ENCODE peak calls at places on chromosomes 2 and 18, in four cellular contexts. A is HepG2, G is K562, W is GM12878. Q is an unnamed sample.

GRCh38 chr2:172012688-172013358 is 13.1 kb downstream of the METAP1D start:
- DNase-seq in W (no peak), G (no peak), A (peak), Q (peak)

GRCh38 chr2:44942304-44943030 is 965 bp downstream of the SIX3 start:
- DNase-seq in W (no peak), G (no peak), A (no peak), Q (peak)

GRCh38 chr18:52334896-52335295 is 5.1 kb upstream of the DCC start:
- DNase-seq in G (no peak), W (no peak), A (no peak), Q (no peak)

GRCh38 chr18:59005266-59005665 is 134.4 kb upstream of the SEC11C start:
- DNase-seq in W (no peak), G (no peak), A (no peak), Q (no peak)

GRCh38 chr2:86747708-86748627 is 27.9 kb downstream of the RMND5A start:
- DNase-seq in A (peak), W (no peak), G (no peak), Q (no peak)

GRCh38 chr2:238061310-238062202 is 755 bp downstream of the SCLY start:
- DNase-seq in A (peak), G (peak), W (no peak), Q (peak)

GRCh38 chr2:201171259-201171814 is 11.6 kb upstream of the CASP10 start:
- DNase-seq in A (no peak), G (no peak), W (no peak), Q (no peak)

GRCh38 chr2:94870392-94871225 is 621 bp upstream of the TEKT4 start:
- DNase-seq in G (peak), A (peak), W (no peak), Q (peak)

GRCh38 chr2:164739966-164740365 is 101.7 kb downstream of the COBLL1 start:
- DNase-seq in A (no peak), G (no peak), W (no peak), Q (no peak)

GRCh38 chr2:60064687-60065361 is 488.6 kb downstream of the BCL11A start:
- DNase-seq in G (no peak), A (no peak), W (no peak), Q (no peak)

GRCh38 chr18:32373995-32374394 is 96.7 kb downstream of the GAREM1 start:
- DNase-seq in W (no peak), A (no peak), G (no peak), Q (no peak)

GRCh38 chr2:42925742-42926437 is 133.5 kb upstream of the HAAO start:
- DNase-seq in G (no peak), W (no peak), A (peak), Q (no peak)

GRCh38 chr2:98463081-98463481 is 18.4 kb downstream of the INPP4A start:
- DNase-seq in A (no peak), W (no peak), G (no peak), Q (no peak)

GRCh38 chr18:43627833-43628370 is 350.6 kb upstream of the SYT4 start:
- DNase-seq in G (no peak), W (no peak), A (no peak), Q (no peak)

GRCh38 chr2:109379507-109379906 is 234.3 kb downstream of the SEPTIN10 start:
- DNase-seq in G (no peak), W (no peak), A (no peak), Q (no peak)

GRCh38 chr2:107525420-107525819 is 301.3 kb upstream of the RGPD4 start:
- DNase-seq in W (no peak), G (no peak), A (no peak), Q (no peak)

GRCh38 chr2:174981336-174981735 is 23.8 kb downstream of the CHN1 start:
- DNase-seq in A (no peak), G (no peak), W (no peak), Q (no peak)

DNA sequence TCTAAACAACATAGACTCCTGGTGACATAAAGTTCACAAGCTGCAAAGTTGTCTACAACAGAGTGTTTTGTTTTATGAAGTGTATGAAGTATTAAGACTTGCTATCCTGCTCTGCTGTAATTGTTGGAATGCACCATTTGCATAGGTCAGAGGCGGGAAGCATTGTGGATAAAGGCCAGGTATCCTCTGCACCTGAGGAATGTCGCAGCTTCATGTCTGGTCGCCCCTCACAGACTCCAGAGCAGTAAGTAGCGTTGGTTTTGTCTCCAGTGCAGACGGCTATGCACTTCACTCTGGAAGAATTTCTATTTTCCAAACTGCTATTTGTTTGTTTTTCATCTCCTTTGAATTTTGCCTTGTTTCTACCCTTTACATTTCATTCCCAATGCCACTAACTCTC is 63.1 kb downstream of the UNC80 start:
- DNase-seq in A (no peak), W (no peak), G (no peak), Q (no peak)
- TF ChIP-seq TCF7 in A (no peak), W (no peak), G (no peak), Q (no peak)

GRCh38 chr2:73921581-73921980 is 5.1 kb upstream of the DGUOK start:
- DNase-seq in A (no peak), W (no peak), G (no peak), Q (no peak)

GRCh38 chr2:73922681-73923080 is 4.0 kb upstream of the DGUOK start:
- DNase-seq in G (peak), W (no peak), A (no peak), Q (no peak)

GRCh38 chr2:73919596-73920228 is 7.0 kb upstream of the DGUOK start:
- DNase-seq in G (no peak), W (no peak), A (no peak), Q (no peak)

GRCh38 chr2:73918856-73919255 is 7.8 kb upstream of the DGUOK start:
- DNase-seq in W (no peak), G (no peak), A (no peak), Q (no peak)

DNA sequence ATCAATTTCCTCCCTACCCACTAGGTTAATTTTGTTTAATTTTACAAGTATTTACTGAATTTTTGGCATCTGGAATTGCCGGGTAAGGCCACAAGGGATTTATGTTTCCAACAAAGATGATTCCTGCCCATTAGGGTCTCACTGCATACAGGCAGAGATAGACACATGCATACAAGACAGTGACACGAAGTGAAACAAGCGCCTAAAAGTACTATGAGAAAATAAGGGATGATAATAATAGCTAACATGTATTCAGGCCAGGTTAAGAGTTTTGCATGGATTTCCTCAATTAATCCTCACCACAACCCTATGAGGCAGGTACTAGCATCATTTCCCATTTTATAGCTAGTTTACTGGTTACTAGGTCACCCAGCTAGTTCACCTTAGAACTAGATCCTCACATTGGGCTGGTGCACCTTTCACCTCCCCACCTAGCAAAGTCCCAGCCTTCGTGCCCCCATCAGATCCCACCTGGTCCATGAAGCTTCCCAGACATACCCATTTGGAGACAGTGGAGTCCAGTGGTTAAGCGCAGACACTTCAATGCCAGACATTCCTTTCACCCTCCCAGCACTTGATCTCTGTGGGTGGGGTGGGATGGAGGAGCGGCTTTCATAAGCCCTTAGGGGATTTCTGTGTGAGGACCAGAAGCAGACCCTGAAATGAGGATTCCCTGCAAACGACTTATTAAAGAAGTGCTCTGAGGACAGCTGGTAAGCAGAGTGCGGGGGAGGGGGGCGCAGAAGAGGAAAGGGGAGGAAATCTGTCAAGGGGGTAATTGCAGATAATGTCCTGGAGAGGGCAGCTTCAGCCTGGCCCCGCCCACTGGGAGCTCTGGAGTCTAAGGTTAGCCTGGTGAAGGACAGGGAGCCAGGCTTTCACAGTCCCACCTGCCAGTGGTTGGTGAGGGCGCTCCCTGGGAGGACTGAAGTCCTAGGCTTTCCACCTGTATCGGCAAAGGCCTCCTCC is 5.8 kb upstream of the DGUOK start:
- DNase-seq in A (peak), W (no peak), G (peak), Q (peak)
- TF ChIP-seq ATF2 in A (no peak), W (no peak), G (no peak), Q (no peak)

GRCh38 chr18:36028859-36029258 is 38.5 kb downstream of the RPRD1A start:
- DNase-seq in W (no peak), A (peak), G (no peak), Q (no peak)
- TF ChIP-seq TCF7 in W (no peak), A (no peak), G (no peak), Q (no peak)

DNA sequence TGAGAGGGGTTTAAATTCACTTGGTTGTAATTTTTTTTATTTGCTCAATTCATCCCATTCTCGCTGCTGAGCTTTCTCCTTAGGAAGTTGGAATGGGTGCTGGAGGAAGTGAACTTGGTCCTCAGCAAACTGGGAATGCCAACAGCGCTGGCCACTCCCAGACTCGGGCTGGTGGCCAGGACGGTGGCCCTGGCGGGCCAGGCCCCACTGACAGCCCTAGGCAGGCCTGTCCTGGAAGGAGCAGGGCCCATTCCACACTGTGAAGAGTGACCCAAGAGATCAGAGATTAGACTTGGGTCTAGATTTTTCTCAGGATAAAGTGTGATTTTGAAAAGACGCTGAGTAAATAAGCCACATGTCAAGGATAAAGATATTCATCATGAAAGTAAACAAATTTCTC is 132.7 kb downstream of the HDAC4 start:
- DNase-seq in G (no peak), A (no peak), W (no peak), Q (no peak)
- TF ChIP-seq ATF2 in G (no peak), A (no peak), W (no peak), Q (no peak)

DNA sequence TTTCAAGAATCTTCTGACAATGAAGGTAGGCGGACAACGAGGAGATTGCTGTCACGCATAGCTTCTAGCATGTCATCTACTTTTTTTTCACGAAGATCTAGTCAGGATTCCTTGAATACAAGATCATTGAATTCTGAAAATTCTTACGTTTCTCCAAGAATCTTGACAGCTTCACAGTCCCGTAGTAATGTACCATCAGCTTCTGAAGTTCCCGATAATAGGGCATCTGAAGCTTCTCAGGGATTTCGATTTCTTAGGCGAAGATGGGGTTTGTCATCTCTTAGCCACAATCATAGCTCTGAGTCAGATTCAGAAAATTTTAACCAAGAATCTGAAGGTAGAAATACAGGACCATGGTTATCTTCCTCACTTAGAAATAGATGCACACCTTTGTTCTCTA is 35.8 kb downstream of the MARCHF7 start:
- DNase-seq in G (no peak), A (no peak), W (no peak), Q (no peak)
- TF ChIP-seq TCF7 in G (no peak), A (no peak), W (no peak), Q (no peak)

DNA sequence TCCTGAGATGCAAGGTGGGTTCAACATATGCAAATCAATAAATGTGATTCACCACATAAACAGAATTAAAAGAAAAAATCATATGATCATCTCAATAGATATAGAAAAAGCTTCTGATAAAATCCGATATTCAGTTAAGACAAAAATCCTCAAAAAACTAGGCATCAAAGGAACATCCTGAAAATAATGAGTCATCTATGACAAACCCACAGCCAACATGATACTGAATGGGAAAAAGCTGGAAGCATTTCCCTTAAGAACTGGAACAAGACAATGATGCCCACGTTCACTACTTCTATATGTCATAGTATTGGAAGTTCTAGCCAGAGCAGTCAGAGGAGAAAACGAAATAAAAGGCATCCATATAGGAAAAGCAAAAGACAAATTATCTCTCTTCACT is 80.4 kb downstream of the MYO3B start:
- DNase-seq in W (no peak), A (no peak), G (no peak), Q (no peak)
- TF ChIP-seq ATF2 in W (no peak), A (no peak), G (no peak), Q (no peak)

GRCh38 chr2:71157124-71157802 is 26.8 kb downstream of the MPHOSPH10 start:
- DNase-seq in G (peak), W (no peak), A (peak), Q (peak)
- TF ChIP-seq TCF7 in G (no peak), W (no peak), A (no peak), Q (no peak)